ENCODE peak calls at places on chromosomes 3 and 15, in eight cellular contexts. W, F, L, O, U, V, A and X are unnamed samples.

GRCh38 chr3:100210777-100211145 is 50.0 kb upstream of the TBC1D23 start:
- DNase-seq in W (peak), F (peak), L (no peak), O (no peak), U (no peak), V (peak), A (peak), X (peak)

GRCh38 chr15:62360286-62360685 is 195.2 kb upstream of the C2CD4B start:
- DNase-seq in W (no peak), F (no peak), L (no peak), O (no peak), U (no peak), V (no peak), A (no peak), X (no peak)

GRCh38 chr15:63321462-63321861 is 44.1 kb downstream of the APH1B start:
- DNase-seq in W (no peak), F (no peak), L (no peak), O (no peak), U (no peak), V (no peak), A (no peak), X (no peak)

GRCh38 chr15:100737214-100737613 is 134.8 kb downstream of the ASB7 start:
- DNase-seq in W (no peak), F (no peak), L (no peak), O (no peak), U (no peak), V (no peak), A (no peak), X (no peak)

GRCh38 chr3:72567474-72567873 is 280.8 kb downstream of the SHQ1 start:
- DNase-seq in W (no peak), F (no peak), L (no peak), O (no peak), U (no peak), V (no peak), A (no peak), X (no peak)

GRCh38 chr3:177818712-177819111 is 621.4 kb upstream of the TBL1XR1 start:
- DNase-seq in W (no peak), F (no peak), L (no peak), O (no peak), U (no peak), V (no peak), A (no peak), X (no peak)

GRCh38 chr3:3189102-3189727 is 9.7 kb upstream of the CRBN start:
- DNase-seq in W (peak), F (peak), L (no peak), O (no peak), U (no peak), V (no peak), A (no peak), X (peak)

GRCh38 chr15:78418681-78419080 is 19.3 kb upstream of the IREB2 start:
- DNase-seq in W (no peak), F (no peak), L (no peak), O (no peak), U (no peak), V (no peak), A (no peak), X (no peak)

GRCh38 chr3:120306519-120307455 is 21.8 kb upstream of the GPR156 start:
- DNase-seq in W (no peak), F (no peak), L (no peak), O (no peak), U (no peak), V (no peak), A (no peak), X (no peak)

GRCh38 chr3:95228416-95228815 is 1165.6 kb downstream of the NSUN3 start:
- DNase-seq in W (no peak), F (no peak), L (no peak), O (no peak), U (no peak), V (no peak), A (no peak), X (no peak)

GRCh38 chr3:132135628-132136333 is 101.0 kb upstream of the CPNE4 start:
- DNase-seq in W (peak), F (peak), L (no peak), O (no peak), U (no peak), V (peak), A (no peak), X (peak)

GRCh38 chr15:58378241-58379085 is 53.3 kb upstream of the LIPC start:
- DNase-seq in W (no peak), F (peak), L (no peak), O (no peak), U (no peak), V (peak), A (no peak), X (peak)

GRCh38 chr3:99825239-99825638 is 7.6 kb downstream of the CMSS1 start:
- DNase-seq in W (no peak), F (peak), L (no peak), O (no peak), U (no peak), V (peak), A (no peak), X (peak)

GRCh38 chr15:27589782-27590181 is 509.3 kb downstream of the OCA2 start:
- DNase-seq in W (no peak), F (no peak), L (no peak), O (no peak), U (no peak), V (no peak), A (no peak), X (no peak)

GRCh38 chr15:81189583-81190283 is 6.9 kb upstream of the IL16 start:
- DNase-seq in W (peak), F (peak), L (no peak), O (no peak), U (no peak), V (peak), A (no peak), X (peak)

GRCh38 chr3:87333393-87333892 is 57.1 kb upstream of the POU1F1 start:
- DNase-seq in W (peak), F (peak), L (no peak), O (no peak), U (no peak), V (peak), A (no peak), X (peak)

GRCh38 chr3:72018339-72018984 is 233.5 kb upstream of the PROK2 start:
- DNase-seq in W (no peak), F (peak), L (no peak), O (no peak), U (no peak), V (no peak), A (no peak), X (no peak)

GRCh38 chr3:117549716-117550115 is 840.1 kb downstream of the TUSC7 start:
- DNase-seq in W (no peak), F (no peak), L (no peak), O (no peak), U (peak), V (no peak), A (no peak), X (no peak)

GRCh38 chr15:39494462-39494861 is 86.4 kb upstream of the THBS1 start:
- DNase-seq in W (no peak), F (no peak), L (no peak), O (no peak), U (no peak), V (no peak), A (no peak), X (no peak)

GRCh38 chr3:119413603-119414280 is 49.7 kb downstream of the TMEM39A start:
- DNase-seq in W (no peak), F (no peak), L (no peak), O (no peak), U (no peak), V (no peak), A (no peak), X (no peak)